ENCODE peak calls at places on chromosome 18, in nine cellular contexts. R is lower lobe of right lung; G is upper lobe of right lung; D is CD4-positive, CD25-positive, alpha-beta regulatory T cell; V is thoracic aorta; U is PC-3; H is OCI-LY7; L is keratinocyte; Y is right lobe of liver. N is an unnamed sample.
A peak's percentile ranks its signal among the peaks of the same experiment; 100 is the strongest.

GRCh38 chr18:6255121-6255742 is 159.5 kb downstream of the L3MBTL4 start:
- DNase-seq in L (no peak), V (no peak), G (no peak), R (no peak), U (no peak), D (no peak), H (no peak), Y (no peak), N (no peak)

GRCh38 chr18:51234117-51235010 is 36.9 kb upstream of the MEX3C start:
- DNase-seq in G (no peak), L (no peak), U (no peak), H (no peak), R (no peak), D (peak; percentile 77), Y (no peak), V (no peak), N (no peak)

GRCh38 chr18:61803393-61803792 is 89.4 kb downstream of the RNF152 start:
- DNase-seq in R (no peak), H (no peak), U (no peak), D (no peak), L (no peak), Y (no peak), G (no peak), V (no peak), N (no peak)

GRCh38 chr18:44246001-44246400 is 434.7 kb upstream of the SETBP1 start:
- DNase-seq in G (no peak), L (no peak), U (no peak), H (no peak), V (no peak), D (no peak), R (no peak), Y (no peak), N (no peak)

GRCh38 chr18:56043691-56044090 is 455.7 kb upstream of the TCF4 start:
- DNase-seq in Y (peak; percentile 64), L (no peak), G (no peak), U (no peak), R (no peak), H (no peak), D (no peak), V (peak; percentile 5), N (no peak)

GRCh38 chr18:21242141-21243040 is at the start of gene GREB1L:
- DNase-seq in R (peak; percentile 51), H (no peak), Y (peak; percentile 87), L (no peak), U (peak; percentile 85), V (no peak), D (peak; percentile 2), G (peak; percentile 72), N (no peak)

GRCh38 chr18:59634096-59634495 is 63.1 kb downstream of the CCBE1 start:
- DNase-seq in Y (no peak), U (no peak), D (no peak), G (no peak), R (no peak), V (no peak), H (no peak), L (no peak), N (no peak)

GRCh38 chr18:27202771-27203170 is 17.7 kb upstream of the CHST9 start:
- DNase-seq in G (no peak), U (no peak), H (no peak), V (no peak), R (no peak), D (no peak), L (no peak), Y (no peak), N (no peak)

GRCh38 chr18:79258447-79258846 is 137.3 kb upstream of the NFATC1 start:
- DNase-seq in U (no peak), D (no peak), G (no peak), H (peak; percentile 43), L (no peak), R (no peak), Y (no peak), V (no peak), N (no peak)

GRCh38 chr18:76981388-76981968 is 151.1 kb downstream of the MBP start:
- DNase-seq in G (no peak), R (no peak), U (no peak), H (peak; percentile 50), Y (peak; percentile 70), L (no peak), V (no peak), D (no peak), N (no peak)

GRCh38 chr18:57210101-57210661 is 63.3 kb downstream of the BOD1L2 start:
- DNase-seq in D (no peak), H (no peak), R (no peak), U (peak; percentile 86), Y (no peak), L (peak; percentile 25), G (no peak), V (no peak), N (peak; percentile 61)

GRCh38 chr18:74994502-74995403 is 214.2 kb downstream of the PTGR3 start:
- DNase-seq in L (no peak), V (no peak), Y (no peak), R (no peak), U (no peak), D (peak; percentile 82), H (no peak), G (no peak), N (no peak)

GRCh38 chr18:11004294-11004693 is 145.1 kb downstream of the PIEZO2 start:
- DNase-seq in D (no peak), L (no peak), Y (no peak), V (no peak), U (no peak), R (no peak), G (no peak), H (no peak), N (no peak)

GRCh38 chr18:48216639-48217280 is 192.4 kb downstream of the ZBTB7C start:
- DNase-seq in Y (no peak), R (no peak), G (no peak), H (no peak), L (no peak), V (no peak), U (no peak), D (no peak), N (no peak)

GRCh38 chr18:67010916-67011315 is 407.0 kb upstream of the CDH19 start:
- DNase-seq in D (no peak), V (no peak), G (no peak), R (no peak), H (no peak), L (no peak), U (peak; percentile 68), Y (no peak), N (no peak)

GRCh38 chr18:74806700-74807416 is 209.2 kb downstream of the ZNF407 start:
- DNase-seq in H (peak; percentile 64), V (no peak), R (no peak), Y (no peak), G (no peak), L (peak; percentile 40), D (no peak), U (peak; percentile 97), N (no peak)

GRCh38 chr18:77366725-77367641 is 117.3 kb downstream of the GALR1 start:
- DNase-seq in L (no peak), H (no peak), G (no peak), R (no peak), U (peak; percentile 57), D (no peak), V (no peak), Y (no peak), N (no peak)

GRCh38 chr18:76496200-76496890 is 1.3 kb upstream of the ZNF516 start:
- DNase-seq in D (peak; percentile 15), Y (peak; percentile 69), U (no peak), V (no peak), L (no peak), R (peak; percentile 88), H (peak; percentile 64), G (peak; percentile 89), N (no peak)

GRCh38 chr18:27707201-27707600 is 469.7 kb downstream of the CDH2 start:
- DNase-seq in L (no peak), R (no peak), Y (no peak), V (no peak), G (no peak), U (peak; percentile 8), H (no peak), D (no peak), N (no peak)

GRCh38 chr18:63180333-63180732 is 139.2 kb downstream of the BCL2 start:
- DNase-seq in V (no peak), U (no peak), Y (no peak), G (no peak), H (no peak), D (no peak), L (no peak), R (no peak), N (no peak)
- H3K4me1 ChIP-seq in V (peaks cover 12% of the 10 kb centered on the region), U (no peaks in the 10 kb centered on the region), Y (no peaks in the 10 kb centered on the region), G (no peaks in the 10 kb centered on the region), H (no peaks in the 10 kb centered on the region), D (peaks cover 40% of the 10 kb centered on the region), L (peaks cover 3% of the 10 kb centered on the region), R (peaks cover 7% of the 10 kb centered on the region), N (no peaks in the 10 kb centered on the region)

GRCh38 chr18:9609190-9609589 is 5.2 kb downstream of the PPP4R1 start:
- DNase-seq in G (no peak), R (no peak), V (no peak), D (no peak), U (peak; percentile 28), Y (no peak), L (no peak), H (no peak), N (no peak)
- H3K36me3 ChIP-seq in G (peaks cover 9% of the 10 kb centered on the region), R (peaks cover 24% of the 10 kb centered on the region), V (no peaks in the 10 kb centered on the region), D (peaks cover 3% of the 10 kb centered on the region), U (peaks cover 20% of the 10 kb centered on the region), Y (no peaks in the 10 kb centered on the region), L (peaks cover 23% of the 10 kb centered on the region), H (peaks cover 22% of the 10 kb centered on the region), N (peaks cover 28% of the 10 kb centered on the region)

DNA sequence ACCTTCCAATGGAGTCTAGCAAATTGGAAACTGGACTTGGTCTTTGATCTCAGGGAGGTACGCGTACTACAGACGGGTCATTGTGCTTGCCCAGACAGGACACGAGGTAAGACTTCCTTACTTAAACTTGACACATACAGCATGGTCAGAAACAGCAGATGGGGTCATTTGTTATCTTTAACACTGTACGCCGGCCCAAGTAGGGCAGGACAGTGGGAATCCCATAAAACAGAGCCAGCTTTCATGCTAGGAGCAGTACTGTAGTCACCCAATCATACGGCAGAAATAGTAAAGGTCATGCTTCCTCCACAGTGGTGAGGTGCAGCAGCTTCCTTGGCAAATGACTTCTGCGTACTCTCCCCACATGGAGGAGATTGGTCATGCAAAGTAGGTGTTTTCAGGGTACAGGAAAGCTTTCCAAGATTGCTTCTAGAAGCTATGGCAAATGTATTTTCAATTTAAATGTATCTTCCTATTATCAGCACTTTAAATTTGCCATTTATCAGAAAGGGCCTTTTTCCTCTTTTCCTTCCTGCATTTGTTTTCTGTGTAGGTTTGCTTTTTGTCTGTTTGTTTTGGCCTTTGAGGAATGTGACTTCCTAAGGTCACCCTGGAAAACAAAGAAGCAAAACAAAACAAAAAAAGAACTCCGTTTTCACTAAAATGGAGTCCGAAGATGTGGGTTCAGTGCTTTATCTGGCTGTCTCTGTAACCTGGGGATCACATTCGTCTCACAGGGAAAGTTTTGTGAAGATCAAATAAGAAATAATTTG is 74.0 kb upstream of the DSG1 start:
- DNase-seq in Y (no peak), D (no peak), V (no peak), H (no peak), U (no peak), G (no peak), L (no peak), R (no peak), N (no peak)
- H3K4me1 ChIP-seq in Y (no peaks in the 10 kb centered on the region), D (no peaks in the 10 kb centered on the region), V (no peaks in the 10 kb centered on the region), H (no peaks in the 10 kb centered on the region), U (peaks cover 35% of the 10 kb centered on the region), G (no peaks in the 10 kb centered on the region), L (peaks cover 69% of the 10 kb centered on the region), R (no peaks in the 10 kb centered on the region), N (peaks cover 3% of the 10 kb centered on the region)

DNA sequence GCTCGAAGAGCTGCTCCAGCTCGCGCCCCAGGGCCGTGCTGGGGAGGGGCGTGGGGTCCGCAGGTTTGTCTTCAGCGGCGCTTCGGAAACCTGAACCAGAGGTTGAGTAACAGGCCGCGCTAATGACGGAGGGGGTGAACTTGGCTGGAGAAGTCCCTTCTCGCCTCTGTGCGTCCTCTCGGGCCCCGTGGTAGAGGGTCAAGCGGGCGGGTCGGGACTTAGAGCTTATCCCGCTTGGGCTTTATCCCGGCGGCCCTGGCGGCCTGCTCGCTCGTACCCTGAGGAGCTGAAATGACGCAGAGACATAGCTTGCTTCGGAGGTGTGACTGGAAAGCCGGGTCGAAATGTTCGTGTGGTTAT is 479 bp downstream of the RNMT start:
- DNase-seq in L (no peak), Y (peak; percentile 63), H (peak; percentile 26), G (no peak), V (peak; percentile 21), R (no peak), U (peak; percentile 40), D (peak; percentile 55), N (no peak)
- H3K36me3 ChIP-seq in L (peaks cover 1% of the 10 kb centered on the region), Y (no peaks in the 10 kb centered on the region), H (peaks cover 22% of the 10 kb centered on the region), G (peaks cover 7% of the 10 kb centered on the region), V (no peaks in the 10 kb centered on the region), R (peaks cover 6% of the 10 kb centered on the region), U (peaks cover 2% of the 10 kb centered on the region), D (no peaks in the 10 kb centered on the region), N (peaks cover 13% of the 10 kb centered on the region)